ENCODE peak calls at places on chromosome 5, in four cellular contexts. V, N, F and K are unnamed samples.

GRCh38 chr5:40672440-40672839 is 7.3 kb upstream of the PTGER4 start:
- DNase-seq in V (no peak), N (no peak), F (no peak), K (peak; percentile 80)

GRCh38 chr5:171840701-171841522 is 55.3 kb downstream of the SMIM23 start:
- DNase-seq in V (no peak), N (no peak), F (no peak), K (peak; percentile 84)

GRCh38 chr5:108749130-108749861 is 1.6 kb downstream of the FER start:
- DNase-seq in V (peak; percentile 38), N (no peak), F (peak; percentile 27), K (peak; percentile 50)

GRCh38 chr5:152995214-152995725 is 495.2 kb upstream of the GRIA1 start:
- DNase-seq in V (no peak), N (no peak), F (no peak), K (no peak)

GRCh38 chr5:172775326-172776234 is 4.6 kb upstream of the DUSP1 start:
- DNase-seq in V (no peak), N (no peak), F (no peak), K (peak; percentile 94)

GRCh38 chr5:120682851-120683250 is 218.8 kb downstream of the PRR16 start:
- DNase-seq in V (no peak), N (no peak), F (no peak), K (no peak)

GRCh38 chr5:151742870-151743294 is 15.5 kb downstream of the ATOX1 start:
- DNase-seq in V (peak; percentile 86), N (no peak), F (peak; percentile 58), K (peak; percentile 39)

GRCh38 chr5:54457094-54457531 is 1.6 kb downstream of the HSPB3 start:
- DNase-seq in V (peak; percentile 55), N (no peak), F (no peak), K (no peak)

GRCh38 chr5:76269259-76269958 is 133.7 kb upstream of the IQGAP2 start:
- DNase-seq in V (no peak), N (no peak), F (no peak), K (no peak)

GRCh38 chr5:53211799-53212198 is 102.2 kb upstream of the MOCS2 start:
- DNase-seq in V (no peak), N (no peak), F (peak; percentile 34), K (peak; percentile 49)

GRCh38 chr5:95858661-95859326 is 36.3 kb upstream of the GLRX start:
- DNase-seq in V (peak; percentile 95), N (peak; percentile 67), F (peak; percentile 99), K (peak; percentile 95)

GRCh38 chr5:124393564-124394379 is 352.7 kb downstream of the ZNF608 start:
- DNase-seq in V (no peak), N (no peak), F (no peak), K (no peak)

GRCh38 chr5:143657814-143658395 is 154.1 kb upstream of the HMHB1 start:
- DNase-seq in V (no peak), N (no peak), F (peak; percentile 4), K (peak; percentile 16)

GRCh38 chr5:2864515-2864914 is 113.0 kb upstream of the IRX2 start:
- DNase-seq in V (no peak), N (no peak), F (no peak), K (no peak)

GRCh38 chr5:116303810-116304209 is 219.0 kb downstream of the COMMD10 start:
- DNase-seq in V (no peak), N (no peak), F (no peak), K (no peak)

GRCh38 chr5:159395202-159395601 is 64.9 kb upstream of the IL12B start:
- DNase-seq in V (no peak), N (no peak), F (no peak), K (no peak)

GRCh38 chr5:159393854-159394274 is 63.6 kb upstream of the IL12B start:
- DNase-seq in V (no peak), N (no peak), F (no peak), K (peak; percentile 49)

GRCh38 chr5:159392881-159393280 is 62.6 kb upstream of the IL12B start:
- DNase-seq in V (no peak), N (no peak), F (no peak), K (no peak)
- TF ChIP-seq MYC in V (no peak), N (no peak), F (no peak), K (no peak)

GRCh38 chr5:51225671-51226419 is 157.4 kb upstream of the ISL1 start:
- DNase-seq in V (no peak), N (no peak), F (no peak), K (no peak)

GRCh38 chr5:51226420-51226735 is 156.9 kb upstream of the ISL1 start:
- DNase-seq in V (no peak), N (no peak), F (no peak), K (no peak)

GRCh38 chr5:51227963-51228515 is 155.2 kb upstream of the ISL1 start:
- DNase-seq in V (no peak), N (no peak), F (no peak), K (no peak)

GRCh38 chr5:51230336-51230735 is 152.9 kb upstream of the ISL1 start:
- DNase-seq in V (no peak), N (no peak), F (no peak), K (no peak)
- TF ChIP-seq MYC in V (no peak), N (no peak), F (no peak), K (no peak)

GRCh38 chr5:82754347-82754746 is 322.8 kb downstream of the TMEM167A start:
- DNase-seq in V (no peak), N (no peak), F (no peak), K (no peak)

GRCh38 chr5:82745016-82745415 is 332.2 kb downstream of the TMEM167A start:
- DNase-seq in V (no peak), N (no peak), F (no peak), K (no peak)

GRCh38 chr5:82748688-82749091 is 328.5 kb downstream of the TMEM167A start:
- DNase-seq in V (no peak), N (no peak), F (peak; percentile 52), K (no peak)

GRCh38 chr5:82753374-82753773 is 323.8 kb downstream of the TMEM167A start:
- DNase-seq in V (no peak), N (no peak), F (no peak), K (no peak)

DNA sequence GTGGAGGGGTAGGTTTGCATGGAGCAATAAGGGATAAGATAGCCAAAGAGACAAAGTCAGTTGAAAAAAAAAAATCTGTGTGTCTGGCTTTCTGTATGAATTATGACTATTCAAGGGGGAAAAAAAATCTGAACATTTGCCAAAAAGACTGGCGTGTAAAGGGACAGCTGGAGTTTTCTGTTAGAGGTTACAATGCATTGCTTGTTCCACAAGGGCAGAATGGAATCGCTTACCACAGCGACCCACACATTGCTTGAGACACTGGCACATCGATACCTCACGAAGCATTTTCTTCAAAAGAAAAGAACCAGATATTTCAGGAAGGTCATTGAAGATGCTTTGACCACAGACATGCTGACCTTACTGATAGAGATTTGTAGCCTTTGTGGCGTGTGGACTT is 327.7 kb downstream of the TMEM167A start:
- DNase-seq in V (no peak), N (no peak), F (peak; percentile 37), K (no peak)
- TF ChIP-seq MYC in V (no peak), N (no peak), F (no peak), K (no peak)

DNA sequence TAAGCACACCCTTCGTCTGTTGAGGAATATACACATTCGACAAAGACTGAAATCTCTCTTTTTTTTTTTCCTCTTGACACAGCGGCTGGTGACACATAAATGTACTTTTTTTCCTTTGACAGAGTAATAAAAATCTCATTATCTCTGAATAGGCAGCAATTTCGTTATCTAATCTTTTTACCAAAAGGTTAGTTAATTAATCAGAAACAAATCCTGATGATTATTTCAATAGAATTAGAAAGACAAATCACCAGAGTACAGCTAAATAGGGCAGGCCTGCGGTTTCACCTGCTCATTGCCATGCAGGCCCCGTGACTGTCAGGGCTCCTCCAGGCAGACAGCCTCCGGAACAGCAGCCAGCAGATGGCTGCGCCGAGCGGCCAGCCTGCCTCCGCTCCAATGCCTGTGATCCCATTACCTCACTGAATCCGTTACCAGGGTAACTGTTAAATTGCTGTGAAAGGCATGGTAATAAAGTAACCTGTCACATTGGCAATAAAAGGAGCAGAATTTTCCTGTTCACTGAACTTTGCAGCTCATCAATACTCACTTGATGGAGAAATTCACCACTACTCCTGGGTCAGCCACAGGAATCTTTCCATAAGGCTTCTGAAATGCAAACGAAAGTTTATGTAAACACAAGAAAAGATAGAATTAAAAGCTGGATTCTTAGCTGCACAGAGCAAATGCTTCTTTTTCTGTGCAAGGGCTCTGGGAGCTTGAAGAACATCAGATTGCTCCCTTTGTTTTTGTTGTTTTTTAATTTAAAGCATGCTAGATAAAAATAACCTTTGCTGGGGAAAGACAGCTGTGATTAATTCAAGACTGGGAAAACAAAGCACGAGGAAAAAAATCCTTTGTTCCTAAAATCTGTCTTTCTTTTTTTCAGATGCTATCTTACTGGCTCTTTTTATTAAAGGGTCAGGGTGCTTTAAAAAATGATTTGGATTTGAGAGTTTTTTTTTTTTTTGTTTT is 666.4 kb upstream of the ZNF608 start:
- DNase-seq in V (peak; percentile 9), N (no peak), F (peak; percentile 93), K (no peak)
- TF ChIP-seq MYC in V (no peak), N (no peak), F (peak; percentile 18), K (no peak)

DNA sequence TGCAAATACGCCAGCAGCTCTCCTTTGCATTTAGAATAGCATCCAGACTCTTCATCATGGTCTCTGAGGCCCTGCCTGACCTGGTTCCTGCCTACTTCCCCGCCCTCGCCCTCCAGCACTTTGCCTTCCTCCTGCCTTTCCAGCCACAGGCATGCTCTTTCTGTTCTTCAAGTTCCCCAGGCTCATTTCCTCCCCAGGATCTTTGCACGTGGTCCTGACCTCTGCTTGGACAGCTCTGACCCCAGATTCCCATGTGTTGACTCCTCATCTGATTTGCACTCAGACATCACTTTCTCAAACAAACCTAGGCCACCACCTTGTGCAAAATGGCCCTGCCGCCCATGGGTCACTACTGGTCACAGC is 173.2 kb downstream of the FGF1 start:
- DNase-seq in V (no peak), N (no peak), F (no peak), K (no peak)
- TF ChIP-seq MYC in V (no peak), N (no peak), F (no peak), K (no peak)

GRCh38 chr5:160312139-160312959 is at the start of gene CCNJL:
- DNase-seq in V (peak; percentile 86), N (no peak), F (peak; percentile 78), K (peak; percentile 84)
- TF ChIP-seq MYC in V (no peak), N (no peak), F (no peak), K (peak; percentile 58)

GRCh38 chr5:39569857-39570256 is 145.1 kb upstream of the DAB2 start:
- DNase-seq in V (no peak), N (no peak), F (no peak), K (no peak)

GRCh38 chr5:39566891-39567290 is 142.1 kb upstream of the DAB2 start:
- DNase-seq in V (no peak), N (no peak), F (no peak), K (no peak)

GRCh38 chr5:39570418-39571027 is 145.7 kb upstream of the DAB2 start:
- DNase-seq in V (peak; percentile 10), N (no peak), F (peak; percentile 61), K (peak; percentile 41)
- TF ChIP-seq MYC in V (no peak), N (no peak), F (no peak), K (no peak)